ENCODE peak calls at places on chromosomes 5 and 9, in six cellular contexts. U is stimulated activated CD4-positive, alpha-beta T cell treated with anti-CD3 and anti-CD28 coated beads, Interleukin-4, amount 100 ng/mL, for 24 hours; V is neuronal stem cell; J is fibroblast of pulmonary artery; H is NCI-H187 treated with DMSO at 0.1 percent for 48 hours; W is hepatocyte. X is an unnamed sample.

GRCh38 chr9:108290839-108291585 is 564.8 kb downstream of the ACTL7B start:
- DNase-seq in U (no peak), V (no peak), J (no peak), H (no peak), W (no peak), X (no peak)

GRCh38 chr9:108682191-108682590 is 173.6 kb downstream of the ACTL7B start:
- DNase-seq in U (no peak), V (no peak), J (no peak), H (no peak), W (no peak), X (no peak)

GRCh38 chr5:157464518-157465171 is 4.6 kb downstream of the NIPAL4 start:
- DNase-seq in U (peak), V (no peak), J (peak), H (no peak), W (peak), X (peak)

GRCh38 chr9:88810826-88811225 is 180.4 kb upstream of the S1PR3 start:
- DNase-seq in U (no peak), V (no peak), J (no peak), H (no peak), W (no peak), X (peak)

GRCh38 chr5:958701-959571 is 49.7 kb upstream of the NKD2 start:
- DNase-seq in U (no peak), V (no peak), J (peak), H (no peak), W (no peak), X (no peak)

GRCh38 chr5:27962201-27962600 is 923.8 kb upstream of the CDH9 start:
- DNase-seq in U (no peak), V (no peak), J (peak), H (no peak), W (no peak), X (peak)

GRCh38 chr5:147403659-147404640 is 105.9 kb downstream of the DPYSL3 start:
- DNase-seq in U (no peak), V (no peak), J (peak), H (no peak), W (peak), X (peak)

GRCh38 chr5:92687793-92688467 is 893.1 kb downstream of the NR2F1-AS1 start:
- DNase-seq in U (no peak), V (peak), J (peak), H (no peak), W (peak), X (no peak)

GRCh38 chr5:115599924-115600323 is 2.4 kb downstream of the TICAM2 start:
- DNase-seq in U (no peak), V (no peak), J (no peak), H (no peak), W (no peak), X (no peak)

GRCh38 chr5:1409386-1410110 is 35.7 kb downstream of the SLC6A3 start:
- DNase-seq in U (no peak), V (peak), J (peak), H (no peak), W (peak), X (no peak)

GRCh38 chr9:129270903-129271431 is 92.9 kb upstream of the IER5L start:
- DNase-seq in U (no peak), V (no peak), J (peak), H (no peak), W (no peak), X (no peak)

GRCh38 chr9:89655990-89656657 is 51.3 kb downstream of the GADD45G start:
- DNase-seq in U (no peak), V (no peak), J (no peak), H (no peak), W (no peak), X (no peak)

GRCh38 chr5:147177125-147177840 is 57.5 kb upstream of the STK32A start:
- DNase-seq in U (no peak), V (no peak), J (peak), H (no peak), W (no peak), X (no peak)

GRCh38 chr9:96116275-96117051 is 185.5 kb downstream of the HSD17B3 start:
- DNase-seq in U (no peak), V (no peak), J (no peak), H (no peak), W (peak), X (no peak)

GRCh38 chr9:134373953-134374300 is 47.7 kb downstream of the RXRA start:
- DNase-seq in U (no peak), V (no peak), J (no peak), H (no peak), W (no peak), X (no peak)

GRCh38 chr5:88944751-88945507 is 61.9 kb upstream of the MEF2C start:
- DNase-seq in U (no peak), V (no peak), J (peak), H (no peak), W (no peak), X (no peak)

X was measured in trophoblast cell.